ENCODE peak calls at places on chromosomes 11 and 22, in nine cellular contexts. C is ovary, O is left ventricle myocardium inferior, S is HCEC 1CT, E is DMS153, U is dorsolateral prefrontal cortex, L is AG04450, J is NCI-H2227 treated with DMSO at 0.1 percent for 48 hours, G is RWPE1. Q is an unnamed sample.

GRCh38 chr11:102974552-102975280 is 19.2 kb upstream of the MMP13 start:
- DNase-seq in O (no peak), E (no peak), C (no peak), S (peak), L (no peak), G (peak), J (no peak), U (no peak), Q (no peak)

GRCh38 chr22:50505776-50506610 is 1.5 kb downstream of the LMF2 start:
- DNase-seq in U (no peak), C (peak), G (no peak), L (no peak), S (no peak), J (no peak), O (no peak), E (no peak), Q (no peak)

GRCh38 chr11:62130498-62131464 is 7.0 kb downstream of the INCENP start:
- DNase-seq in L (no peak), J (no peak), G (no peak), O (no peak), C (peak), S (no peak), E (no peak), U (no peak), Q (no peak)

GRCh38 chr11:77470504-77470903 is 3.4 kb downstream of the PAK1 start:
- DNase-seq in E (no peak), S (no peak), U (no peak), C (no peak), O (no peak), J (no peak), G (no peak), L (no peak), Q (no peak)

GRCh38 chr11:75554258-75555022 is 7.6 kb upstream of the SERPINH1 start:
- DNase-seq in E (no peak), G (no peak), S (peak), U (peak), L (peak), O (peak), J (peak), C (peak), Q (peak)

GRCh38 chr22:48389916-48390315 is 1437.8 kb downstream of the BRD1 start:
- DNase-seq in S (no peak), J (no peak), G (no peak), U (no peak), L (no peak), E (no peak), C (no peak), O (no peak), Q (no peak)

GRCh38 chr22:25360891-25361645 is 141.6 kb downstream of the CRYBB2 start:
- DNase-seq in S (no peak), J (no peak), E (no peak), L (no peak), U (no peak), O (no peak), C (peak), G (no peak), Q (no peak)

GRCh38 chr11:117690484-117691205 is 106.4 kb downstream of the DSCAML1 start:
- DNase-seq in G (no peak), S (no peak), O (no peak), J (no peak), C (no peak), U (no peak), L (no peak), E (no peak), Q (no peak)

GRCh38 chr11:132942611-132943324 is 589.5 kb downstream of the OPCML start:
- DNase-seq in U (no peak), J (no peak), C (no peak), O (no peak), G (no peak), L (no peak), E (no peak), S (no peak), Q (peak)

Q was measured in testis.